ENCODE peak calls at places on chromosomes 4 and X, in seven cellular contexts. Z is BJ; W is astrocyte of the hippocampus; Q is stimulated activated effector memory CD8-positive, alpha-beta T cell treated with anti-CD3 and anti-CD28 coated beads, Interleukin-12 subunit alpha, Interleukin-12 subunit beta, amount 100 ng/mL, for 72 hours; S is NAMALWA; T is activated CD4-positive, alpha-beta memory T cell treated with anti-CD3 and anti-CD28 coated beads, Interleukin-2, amount 10 ng/mL, durations not matched to agents 7 days and 5 days; J is progenitor cell of endocrine pancreas. R is an unnamed sample.

GRCh38 chrX:39427492-39428289 is 626.4 kb downstream of the MID1IP1 start:
- DNase-seq in T (no peak), J (no peak), Z (no peak), W (peak), Q (no peak), S (no peak), R (no peak)

GRCh38 chrX:40746536-40746935 is 11.2 kb upstream of the MED14 start:
- DNase-seq in W (no peak), Q (no peak), S (no peak), Z (no peak), J (no peak), T (no peak), R (no peak)

GRCh38 chrX:93538575-93538974 is 134.8 kb downstream of the NAP1L3 start:
- DNase-seq in W (no peak), T (no peak), Z (no peak), Q (no peak), S (peak), J (no peak), R (no peak)

GRCh38 chrX:103404225-103405008 is 28.1 kb downstream of the BEX3 start:
- DNase-seq in W (peak), Q (peak), J (peak), T (peak), Z (peak), S (peak), R (peak)

GRCh38 chrX:31178769-31179125 is 106.9 kb upstream of the FTHL17 start:
- DNase-seq in Z (no peak), W (peak), T (no peak), Q (no peak), S (no peak), J (no peak), R (no peak)

GRCh38 chrX:9352683-9353430 is 112.0 kb upstream of the TBL1X start:
- DNase-seq in J (no peak), Z (no peak), W (peak), S (peak), Q (peak), T (peak), R (no peak)

GRCh38 chr4:47222276-47222675 is 190.9 kb downstream of the GABRB1 start:
- DNase-seq in T (no peak), J (no peak), Q (no peak), Z (no peak), W (peak), S (no peak), R (no peak)

GRCh38 chr4:30380404-30380998 is 339.7 kb upstream of the PCDH7 start:
- DNase-seq in S (peak), Q (no peak), J (no peak), W (peak), T (no peak), Z (no peak), R (no peak)

GRCh38 chrX:115562492-115562872 is 1.5 kb downstream of the PLS3 start:
- DNase-seq in W (peak), Z (no peak), Q (no peak), T (no peak), J (no peak), S (no peak), R (no peak)

GRCh38 chrX:129318375-129318774 is 204.9 kb downstream of the SMARCA1 start:
- DNase-seq in Z (no peak), S (peak), T (no peak), W (peak), J (no peak), Q (no peak), R (no peak)

GRCh38 chr4:112410364-112410763 is 105.6 kb downstream of the NEUROG2 start:
- DNase-seq in Z (no peak), W (peak), J (no peak), S (no peak), Q (no peak), T (no peak), R (no peak)

GRCh38 chr4:176306837-176307590 is 12.8 kb upstream of the SPCS3 start:
- DNase-seq in J (no peak), S (no peak), W (no peak), Z (no peak), Q (no peak), T (no peak), R (no peak)

GRCh38 chrX:9231491-9231890 is 197.6 kb upstream of the FAM9B start:
- DNase-seq in W (peak), Z (no peak), T (no peak), J (no peak), Q (no peak), S (no peak), R (no peak)

GRCh38 chrX:632391-633042 is 1.9 kb downstream of the SHOX start:
- DNase-seq in Q (no peak), Z (no peak), T (no peak), S (no peak), J (no peak), W (no peak), R (no peak)

GRCh38 chr4:27692098-27692679 is 831.5 kb downstream of the STIM2 start:
- DNase-seq in W (peak), S (peak), Q (no peak), T (no peak), J (no peak), Z (no peak), R (no peak)

GRCh38 chr4:151721466-151721865 is 39.3 kb downstream of the GATB start:
- DNase-seq in S (no peak), W (no peak), T (no peak), Q (no peak), Z (no peak), J (no peak), R (no peak)

GRCh38 chrX:46573331-46573895 is at the start of gene CHST7:
- DNase-seq in Q (peak), J (peak), W (peak), T (peak), Z (no peak), S (peak), R (peak)

GRCh38 chr4:140308366-140309123 is 64.9 kb upstream of the SCOC start:
- DNase-seq in J (no peak), T (no peak), W (peak), S (no peak), Z (no peak), Q (no peak), R (no peak)

GRCh38 chr4:182916483-182917181 is 554 bp downstream of the DCTD start:
- DNase-seq in W (peak), J (no peak), Q (peak), T (peak), S (no peak), Z (no peak), R (no peak)

GRCh38 chrX:68693481-68694410 is 46.3 kb downstream of the STARD8 start:
- DNase-seq in J (peak), Q (no peak), W (peak), S (no peak), Z (no peak), T (peak), R (no peak)

GRCh38 chr4:113560579-113560978 is 201.0 kb downstream of the CAMK2D start:
- DNase-seq in W (no peak), T (no peak), J (no peak), S (no peak), Z (no peak), Q (no peak), R (no peak)

GRCh38 chr4:61773655-61774245 is 573.6 kb downstream of the ADGRL3 start:
- DNase-seq in S (no peak), J (no peak), Z (no peak), Q (no peak), W (no peak), T (no peak), R (no peak)

GRCh38 chrX:2342878-2343277 is 157.9 kb downstream of the DHRSX start:
- DNase-seq in Q (no peak), S (no peak), J (no peak), Z (peak), T (no peak), W (peak), R (no peak)

GRCh38 chr4:177161781-177162180 is 147.9 kb upstream of the NEIL3 start:
- DNase-seq in J (no peak), T (no peak), Z (no peak), W (no peak), S (no peak), Q (no peak), R (no peak)

GRCh38 chr4:15375707-15376106 is 52.1 kb upstream of the C1QTNF7 start:
- DNase-seq in J (no peak), W (no peak), S (no peak), T (no peak), Z (no peak), Q (no peak), R (no peak)

GRCh38 chr4:154739111-154739510 is 4.7 kb upstream of the LRAT start:
- DNase-seq in S (no peak), Q (no peak), J (no peak), T (no peak), W (no peak), Z (no peak), R (no peak)

GRCh38 chr4:162350331-162350730 is 186.5 kb upstream of the FSTL5 start:
- DNase-seq in S (no peak), Q (no peak), Z (no peak), J (no peak), W (no peak), T (no peak), R (no peak)

GRCh38 chr4:172149329-172149728 is 336.1 kb downstream of the GALNTL6 start:
- DNase-seq in S (no peak), Q (no peak), W (no peak), Z (no peak), T (no peak), J (no peak), R (no peak)

GRCh38 chr4:177105526-177105925 is 204.1 kb upstream of the NEIL3 start:
- DNase-seq in W (no peak), S (no peak), T (no peak), Z (peak), Q (no peak), J (no peak), R (no peak)

GRCh38 chrX:56233100-56233499 is 944 bp downstream of the KLF8 start:
- DNase-seq in Q (no peak), Z (no peak), W (no peak), T (no peak), S (no peak), J (no peak), R (no peak)

GRCh38 chrX:84501798-84502628 is at the start of gene HDX:
- DNase-seq in J (peak), T (peak), Q (no peak), W (peak), Z (peak), S (no peak), R (peak)

GRCh38 chr4:5018096-5018495 is 1.2 kb downstream of the CYTL1 start:
- DNase-seq in T (no peak), W (no peak), J (no peak), Q (no peak), Z (no peak), S (no peak), R (no peak)

GRCh38 chr4:8394125-8394524 is 46.4 kb downstream of the ACOX3 start:
- DNase-seq in J (no peak), Q (no peak), S (peak), W (peak), T (no peak), Z (no peak), R (no peak)

GRCh38 chr4:164876680-164877324 is at the start of gene APELA:
- DNase-seq in T (no peak), W (no peak), Z (no peak), S (peak), Q (no peak), J (no peak), R (no peak)

GRCh38 chr4:78829296-78829695 is 53.1 kb downstream of the BMP2K start:
- DNase-seq in Z (no peak), S (no peak), T (no peak), W (no peak), J (no peak), Q (no peak), R (no peak)

GRCh38 chrX:106894392-106894909 is 8.7 kb downstream of the RIPPLY1 start:
- DNase-seq in J (peak), Q (peak), W (peak), S (peak), T (peak), Z (no peak), R (no peak)

GRCh38 chrX:103361798-103362197 is 5.5 kb downstream of the TCEAL9 start:
- DNase-seq in S (no peak), W (no peak), Z (no peak), Q (no peak), T (no peak), J (no peak), R (no peak)

R was measured in activated B cell treated with CpG ODN at 0.5 μM for 24 hours.